ENCODE peak calls at places on chromosomes 11 and 22, in four cellular contexts. One of them, this sample, is unnamed.

GRCh38 chr11:57370251-57370650 is 10.7 kb downstream of the PRG3 start:
- DNase-seq in heart right ventricle: no peak
- DNase-seq in esophagus squamous epithelium: no peak
- DNase-seq in PC-3: peak; percentile 61
- DNase-seq in this sample: no peak

GRCh38 chr11:28400236-28401100 is 292.3 kb downstream of the METTL15 start:
- DNase-seq in heart right ventricle: no peak
- DNase-seq in PC-3: peak; percentile 33
- DNase-seq in esophagus squamous epithelium: no peak
- DNase-seq in this sample: peak; percentile 36

GRCh38 chr11:6926208-6927029 is at the start of gene ZNF215:
- DNase-seq in PC-3: peak; percentile 80
- DNase-seq in esophagus squamous epithelium: peak; percentile 4
- DNase-seq in heart right ventricle: peak; percentile 72
- DNase-seq in this sample: peak; percentile 57

GRCh38 chr11:126083829-126084607 is 21.4 kb upstream of the CDON start:
- DNase-seq in heart right ventricle: no peak
- DNase-seq in PC-3: no peak
- DNase-seq in esophagus squamous epithelium: no peak
- DNase-seq in this sample: no peak

GRCh38 chr11:23554002-23554401 is 693.7 kb upstream of the CCDC179 start:
- DNase-seq in esophagus squamous epithelium: no peak
- DNase-seq in heart right ventricle: no peak
- DNase-seq in PC-3: peak; percentile 37
- DNase-seq in this sample: no peak

GRCh38 chr22:44729391-44730012 is 22.9 kb upstream of the ARHGAP8 start:
- DNase-seq in esophagus squamous epithelium: no peak
- DNase-seq in PC-3: no peak
- DNase-seq in heart right ventricle: peak; percentile 66
- DNase-seq in this sample: peak; percentile 15

GRCh38 chr11:12686246-12687060 is 12.2 kb downstream of the TEAD1 start:
- DNase-seq in PC-3: peak; percentile 39
- DNase-seq in heart right ventricle: no peak
- DNase-seq in esophagus squamous epithelium: no peak
- DNase-seq in this sample: no peak

GRCh38 chr11:19849107-19849789 is 136.6 kb downstream of the NAV2 start:
- DNase-seq in PC-3: no peak
- DNase-seq in heart right ventricle: no peak
- DNase-seq in esophagus squamous epithelium: no peak
- DNase-seq in this sample: no peak

GRCh38 chr11:44630511-44631210 is 65.2 kb downstream of the CD82 start:
- DNase-seq in PC-3: no peak
- DNase-seq in esophagus squamous epithelium: no peak
- DNase-seq in heart right ventricle: no peak
- DNase-seq in this sample: no peak

GRCh38 chr22:32281092-32281491 is 25.9 kb upstream of the SLC5A4 start:
- DNase-seq in heart right ventricle: no peak
- DNase-seq in PC-3: no peak
- DNase-seq in esophagus squamous epithelium: no peak
- DNase-seq in this sample: no peak

GRCh38 chr11:74438681-74439080 is 28.7 kb downstream of the KCNE3 start:
- DNase-seq in heart right ventricle: no peak
- DNase-seq in PC-3: peak; percentile 19
- DNase-seq in esophagus squamous epithelium: no peak
- DNase-seq in this sample: no peak

GRCh38 chr22:44453441-44454112 is 44.5 kb downstream of the RTL6 start:
- DNase-seq in esophagus squamous epithelium: no peak
- DNase-seq in heart right ventricle: no peak
- DNase-seq in PC-3: no peak
- DNase-seq in this sample: no peak

GRCh38 chr11:43987384-43988039 is 45.1 kb downstream of the C11orf96 start:
- DNase-seq in esophagus squamous epithelium: no peak
- DNase-seq in heart right ventricle: peak; percentile 94
- DNase-seq in PC-3: peak; percentile 48
- DNase-seq in this sample: peak; percentile 76

GRCh38 chr11:9179141-9179540 is 86.0 kb downstream of the DENND5A start:
- DNase-seq in esophagus squamous epithelium: no peak
- DNase-seq in heart right ventricle: no peak
- DNase-seq in PC-3: no peak
- DNase-seq in this sample: no peak

GRCh38 chr22:48886604-48887393 is 940.9 kb downstream of the BRD1 start:
- DNase-seq in PC-3: no peak
- DNase-seq in esophagus squamous epithelium: no peak
- DNase-seq in heart right ventricle: no peak
- DNase-seq in this sample: no peak

GRCh38 chr11:15275141-15275540 is 160.4 kb downstream of the INSC start:
- DNase-seq in PC-3: no peak
- DNase-seq in esophagus squamous epithelium: no peak
- DNase-seq in heart right ventricle: no peak
- DNase-seq in this sample: no peak

GRCh38 chr22:29314074-29314473 is 1.4 kb downstream of the RASL10A start:
- DNase-seq in esophagus squamous epithelium: no peak
- DNase-seq in heart right ventricle: no peak
- DNase-seq in PC-3: no peak
- DNase-seq in this sample: no peak

GRCh38 chr11:65355776-65356393 is 1.3 kb downstream of the TIGD3 start:
- DNase-seq in heart right ventricle: no peak
- DNase-seq in PC-3: no peak
- DNase-seq in esophagus squamous epithelium: no peak
- DNase-seq in this sample: no peak

GRCh38 chr11:18229501-18229900 is 7.1 kb downstream of the SAA4 start:
- DNase-seq in esophagus squamous epithelium: no peak
- DNase-seq in heart right ventricle: no peak
- DNase-seq in PC-3: no peak
- DNase-seq in this sample: no peak

GRCh38 chr11:102154806-102155205 is 44.6 kb downstream of the YAP1 start:
- DNase-seq in heart right ventricle: no peak
- DNase-seq in esophagus squamous epithelium: no peak
- DNase-seq in PC-3: no peak
- DNase-seq in this sample: no peak

GRCh38 chr11:6216501-6216900 is 11.1 kb downstream of the C11orf42 start:
- DNase-seq in PC-3: no peak
- DNase-seq in esophagus squamous epithelium: no peak
- DNase-seq in heart right ventricle: no peak
- DNase-seq in this sample: no peak

GRCh38 chr22:25346859-25347751 is 127.7 kb downstream of the CRYBB2 start:
- DNase-seq in esophagus squamous epithelium: no peak
- DNase-seq in PC-3: no peak
- DNase-seq in heart right ventricle: no peak
- DNase-seq in this sample: no peak

DNA sequence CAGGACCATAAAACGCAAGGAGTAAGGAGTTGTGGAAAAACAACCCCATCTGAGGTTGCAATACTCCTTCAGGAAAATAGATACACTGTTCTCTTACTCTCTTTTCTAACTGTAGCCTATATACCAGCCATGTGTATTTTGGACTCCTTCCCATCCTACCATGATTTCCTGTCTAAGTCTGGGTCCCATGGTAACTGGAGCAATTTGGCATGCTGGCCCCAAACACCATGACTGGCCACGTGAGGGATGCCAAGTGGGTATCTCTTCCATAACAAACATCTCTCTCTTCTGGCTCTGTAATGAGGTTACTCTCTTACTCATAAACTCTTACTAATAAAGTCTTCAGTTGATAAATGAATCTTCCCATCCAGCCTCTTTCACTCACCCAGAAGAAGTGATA is 26.5 kb downstream of the ABTB2 start:
- DNase-seq in esophagus squamous epithelium: no peak
- DNase-seq in heart right ventricle: no peak
- DNase-seq in PC-3: peak; percentile 86
- DNase-seq in this sample: no peak
- TF ChIP-seq CTCF in esophagus squamous epithelium: no peak
- TF ChIP-seq CTCF in heart right ventricle: no peak
- TF ChIP-seq CTCF in PC-3: no peak
- TF ChIP-seq CTCF in this sample: no peak

GRCh38 chr11:2128102-2128511 is 11.1 kb downstream of the IGF2 start:
- DNase-seq in esophagus squamous epithelium: no peak
- DNase-seq in heart right ventricle: no peak
- DNase-seq in PC-3: no peak
- DNase-seq in this sample: no peak

GRCh38 chr11:2130881-2131352 is 8.3 kb downstream of the IGF2 start:
- DNase-seq in PC-3: no peak
- DNase-seq in esophagus squamous epithelium: no peak
- DNase-seq in heart right ventricle: no peak
- DNase-seq in this sample: no peak

GRCh38 chr11:2128512-2129322 is 10.5 kb downstream of the IGF2 start:
- DNase-seq in PC-3: no peak
- DNase-seq in esophagus squamous epithelium: no peak
- DNase-seq in heart right ventricle: no peak
- DNase-seq in this sample: no peak

GRCh38 chr11:2129323-2129698 is 9.9 kb downstream of the IGF2 start:
- DNase-seq in heart right ventricle: no peak
- DNase-seq in esophagus squamous epithelium: no peak
- DNase-seq in PC-3: no peak
- DNase-seq in this sample: no peak

GRCh38 chr11:2129699-2130366 is 9.4 kb downstream of the IGF2 start:
- DNase-seq in esophagus squamous epithelium: no peak
- DNase-seq in PC-3: no peak
- DNase-seq in heart right ventricle: no peak
- DNase-seq in this sample: no peak
- TF ChIP-seq CTCF in esophagus squamous epithelium: no peak
- TF ChIP-seq CTCF in PC-3: no peak
- TF ChIP-seq CTCF in heart right ventricle: no peak
- TF ChIP-seq CTCF in this sample: no peak

DNA sequence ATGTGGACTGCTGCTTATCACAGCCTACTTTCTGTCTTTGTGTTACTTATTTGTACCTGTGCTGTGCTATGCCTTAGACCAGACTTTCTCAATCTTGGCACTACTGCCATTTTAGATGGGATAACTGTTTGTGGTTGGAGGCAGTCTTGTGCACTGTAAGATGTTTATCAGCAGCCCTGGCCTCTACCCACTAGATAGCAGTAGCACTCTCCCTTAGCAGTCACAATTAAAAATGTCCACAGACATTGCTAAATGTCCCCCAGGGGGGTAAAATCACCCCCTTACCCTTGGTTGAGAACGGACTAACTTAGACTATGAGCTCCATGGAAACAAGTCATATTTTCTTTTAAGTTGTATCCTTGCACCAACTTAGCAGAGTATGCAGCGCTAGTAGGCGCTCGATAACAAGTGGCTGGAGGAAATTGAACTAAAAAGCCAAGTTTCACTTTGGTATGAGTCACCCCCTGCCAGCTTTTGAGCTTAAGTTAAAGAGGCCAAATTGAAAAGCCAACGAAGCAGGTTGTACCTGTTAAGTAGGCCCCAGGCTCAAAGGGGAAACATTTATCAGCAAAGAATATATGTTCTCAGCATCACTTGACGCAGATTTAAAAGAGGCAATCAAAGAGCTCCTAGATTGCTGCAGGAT is 304.8 kb upstream of the SORL1-AS1 start:
- DNase-seq in heart right ventricle: no peak
- DNase-seq in esophagus squamous epithelium: no peak
- DNase-seq in PC-3: peak; percentile 63
- DNase-seq in this sample: no peak
- TF ChIP-seq CTCF in heart right ventricle: no peak
- TF ChIP-seq CTCF in esophagus squamous epithelium: peak; percentile 17
- TF ChIP-seq CTCF in PC-3: peak; percentile 29
- TF ChIP-seq CTCF in this sample: no peak

GRCh38 chr11:121221801-121222200 is 70.8 kb upstream of the SC5D start:
- DNase-seq in esophagus squamous epithelium: no peak
- DNase-seq in heart right ventricle: no peak
- DNase-seq in PC-3: no peak
- DNase-seq in this sample: no peak
- TF ChIP-seq CTCF in esophagus squamous epithelium: no peak
- TF ChIP-seq CTCF in heart right ventricle: no peak
- TF ChIP-seq CTCF in PC-3: no peak
- TF ChIP-seq CTCF in this sample: no peak

DNA sequence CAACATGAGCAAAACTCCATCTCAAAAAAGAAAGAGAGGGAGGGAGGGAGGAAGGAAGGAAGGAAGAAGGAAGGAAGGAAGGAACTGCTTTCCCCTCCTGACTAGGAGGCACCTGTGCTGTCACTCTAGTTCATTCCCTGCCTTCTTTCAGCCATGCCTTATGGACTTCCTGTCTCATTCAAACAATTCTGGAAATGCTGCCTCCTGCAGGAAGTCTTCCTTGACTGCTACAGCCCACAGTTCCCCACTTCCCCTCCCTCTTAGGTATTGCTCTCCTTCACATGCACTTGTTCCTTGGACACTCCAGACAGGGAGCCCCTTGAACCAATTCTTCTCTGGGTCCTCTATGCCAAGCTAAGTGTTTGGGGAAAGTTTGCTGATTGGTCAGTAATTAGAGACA is 31.6 kb upstream of the WNT11 start:
- DNase-seq in heart right ventricle: no peak
- DNase-seq in esophagus squamous epithelium: no peak
- DNase-seq in PC-3: peak; percentile 37
- DNase-seq in this sample: no peak
- TF ChIP-seq CTCF in heart right ventricle: no peak
- TF ChIP-seq CTCF in esophagus squamous epithelium: no peak
- TF ChIP-seq CTCF in PC-3: peak; percentile 37
- TF ChIP-seq CTCF in this sample: no peak

GRCh38 chr11:86360775-86361395 is 13.8 kb upstream of the CCDC81 start:
- DNase-seq in PC-3: peak; percentile 62
- DNase-seq in heart right ventricle: no peak
- DNase-seq in esophagus squamous epithelium: no peak
- DNase-seq in this sample: peak; percentile 30
- TF ChIP-seq CTCF in PC-3: peak; percentile 65
- TF ChIP-seq CTCF in heart right ventricle: peak; percentile 21
- TF ChIP-seq CTCF in esophagus squamous epithelium: peak; percentile 42
- TF ChIP-seq CTCF in this sample: peak; percentile 48

GRCh38 chr11:63974259-63975143 is at the start of gene COX8A:
- DNase-seq in PC-3: peak; percentile 100
- DNase-seq in esophagus squamous epithelium: peak; percentile 94
- DNase-seq in heart right ventricle: peak; percentile 99
- DNase-seq in this sample: peak; percentile 99
- TF ChIP-seq CTCF in PC-3: peak; percentile 14
- TF ChIP-seq CTCF in esophagus squamous epithelium: no peak
- TF ChIP-seq CTCF in heart right ventricle: peak; percentile 9
- TF ChIP-seq CTCF in this sample: peak; percentile 27

DNA sequence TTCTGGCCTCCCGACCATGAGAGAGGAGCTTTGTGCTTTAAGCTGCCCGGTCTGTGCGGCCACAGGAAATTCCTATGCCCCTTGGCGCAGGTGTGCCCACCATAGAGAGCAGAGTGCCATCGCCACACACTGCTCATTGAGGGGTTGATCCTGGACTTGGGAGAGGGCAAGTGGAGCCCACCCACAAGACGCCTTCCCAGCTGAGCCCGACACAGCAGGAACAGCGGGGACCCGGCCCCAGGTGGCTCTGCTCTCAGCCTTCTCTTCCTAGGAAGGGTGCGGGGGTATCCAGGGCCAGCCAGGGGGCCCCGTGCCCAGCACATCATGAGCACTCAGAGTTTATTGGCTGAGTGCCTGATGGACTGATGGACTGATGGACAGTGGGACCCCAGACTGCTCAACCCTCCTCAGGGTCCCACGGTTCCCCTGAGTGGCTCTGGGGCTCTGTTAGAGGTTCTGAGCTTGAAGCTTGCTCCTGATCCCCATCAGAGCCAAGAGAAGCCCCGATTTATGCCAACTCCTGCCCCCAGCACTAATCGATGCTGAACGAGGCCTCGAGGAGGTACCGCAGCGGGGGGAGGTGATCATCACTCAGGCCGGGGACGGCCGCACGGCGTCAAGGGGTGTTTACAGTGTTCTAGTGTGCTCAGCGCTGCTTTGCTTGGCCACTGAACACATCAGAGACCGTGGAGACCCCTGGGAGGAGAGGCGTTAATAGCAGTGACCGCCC is 13.5 kb upstream of the MRGPRD start:
- DNase-seq in esophagus squamous epithelium: no peak
- DNase-seq in heart right ventricle: peak; percentile 1
- DNase-seq in PC-3: no peak
- DNase-seq in this sample: no peak
- TF ChIP-seq CTCF in esophagus squamous epithelium: no peak
- TF ChIP-seq CTCF in heart right ventricle: no peak
- TF ChIP-seq CTCF in PC-3: no peak
- TF ChIP-seq CTCF in this sample: no peak